ENCODE peak calls at places on chromosomes 7 and 10, in ten cellular contexts. Q, U, P, W, L, S, G, I, Y and E are unnamed samples.

GRCh38 chr7:36387437-36388345 is 2.0 kb upstream of the ANLN start:
- DNase-seq in I (no peak), U (no peak), Q (no peak), P (no peak), Y (no peak), G (no peak), W (no peak), S (no peak), L (no peak), E (no peak)

GRCh38 chr7:40282858-40283257 is 148.1 kb downstream of the SUGCT start:
- DNase-seq in G (no peak), Q (no peak), P (no peak), U (no peak), W (no peak), S (no peak), Y (no peak), L (no peak), I (no peak), E (no peak)

GRCh38 chr7:38451840-38452239 is 178.4 kb upstream of the TARP start:
- DNase-seq in G (no peak), L (no peak), I (peak), Q (peak), P (no peak), U (no peak), W (peak), S (peak), Y (no peak), E (peak)

GRCh38 chr7:151880688-151881087 is 3.8 kb upstream of the PRKAG2 start:
- DNase-seq in G (no peak), L (no peak), I (no peak), U (no peak), P (no peak), Y (no peak), S (no peak), Q (no peak), W (no peak), E (no peak)

GRCh38 chr7:151743481-151743983 is 133.4 kb downstream of the PRKAG2 start:
- DNase-seq in I (no peak), U (no peak), Q (no peak), P (peak), W (no peak), G (no peak), S (no peak), Y (no peak), L (no peak), E (no peak)

GRCh38 chr10:77501152-77501845 is 136.3 kb downstream of the KCNMA1 start:
- DNase-seq in L (no peak), P (no peak), Q (no peak), Y (peak), I (peak), G (no peak), U (peak), W (peak), S (peak), E (peak)

GRCh38 chr7:129213828-129214227 is 11.0 kb upstream of the AHCYL2 start:
- DNase-seq in Y (no peak), P (no peak), W (no peak), S (no peak), U (no peak), I (no peak), Q (no peak), L (peak), G (peak), E (no peak)

GRCh38 chr10:51325649-51326048 is 251.4 kb downstream of the PRKG1 start:
- DNase-seq in Q (no peak), P (no peak), U (no peak), Y (no peak), G (no peak), S (no peak), W (no peak), L (no peak), I (no peak), E (no peak)

GRCh38 chr7:77765906-77766800 is 32.1 kb downstream of the TMEM60 start:
- DNase-seq in Y (no peak), W (peak), I (no peak), L (no peak), S (peak), P (no peak), U (peak), Q (no peak), G (no peak), E (no peak)

GRCh38 chr7:35723011-35723410 is 28.1 kb upstream of the HERPUD2 start:
- DNase-seq in Y (no peak), U (no peak), I (no peak), L (no peak), W (no peak), Q (no peak), P (no peak), S (no peak), G (no peak), E (no peak)

GRCh38 chr10:17216217-17216900 is 11.7 kb upstream of the VIM start:
- DNase-seq in L (peak), S (peak), Y (peak), P (no peak), Q (no peak), I (peak), W (peak), U (no peak), G (peak), E (peak)

GRCh38 chr10:61130366-61130765 is 186.4 kb upstream of the RHOBTB1 start:
- DNase-seq in Q (no peak), W (no peak), I (peak), Y (no peak), L (no peak), G (no peak), U (no peak), S (no peak), P (no peak), E (peak)

GRCh38 chr7:74544706-74545469 is 91.2 kb downstream of the GTF2IRD1 start:
- DNase-seq in G (peak), W (peak), L (peak), U (peak), P (no peak), S (peak), I (peak), Q (peak), Y (no peak), E (peak)

GRCh38 chr7:42380411-42380810 is 143.4 kb upstream of the GLI3 start:
- DNase-seq in W (peak), U (no peak), I (peak), G (no peak), S (peak), Y (no peak), P (no peak), L (no peak), Q (no peak), E (peak)

GRCh38 chr10:119659951-119660350 is 8.8 kb downstream of the BAG3 start:
- DNase-seq in S (no peak), I (no peak), U (no peak), G (peak), P (no peak), L (no peak), W (no peak), Y (no peak), Q (no peak), E (no peak)

GRCh38 chr7:138064856-138065357 is 11.4 kb upstream of the AKR1D1 start:
- DNase-seq in U (no peak), W (peak), G (peak), L (no peak), P (no peak), Y (no peak), I (peak), S (peak), Q (peak), E (peak)

GRCh38 chr7:149220534-149220933 is 18.9 kb upstream of the ZNF212 start:
- DNase-seq in W (peak), Y (peak), P (no peak), S (peak), I (peak), U (no peak), Q (no peak), G (no peak), L (no peak), E (no peak)

GRCh38 chr7:115356139-115356746 is 434.3 kb downstream of the MDFIC start:
- DNase-seq in Y (no peak), W (peak), L (no peak), G (no peak), Q (peak), P (no peak), U (no peak), I (peak), S (peak), E (peak)

GRCh38 chr7:158847451-158847866 is 8.9 kb upstream of the DYNC2I1 start:
- DNase-seq in U (no peak), Q (no peak), I (no peak), S (peak), W (peak), G (no peak), Y (no peak), L (no peak), P (no peak), E (no peak)

GRCh38 chr7:112263519-112263918 is 57.0 kb downstream of the ZNF277 start:
- DNase-seq in U (no peak), I (no peak), P (no peak), G (no peak), Y (no peak), S (no peak), W (no peak), L (no peak), Q (no peak), E (no peak)

GRCh38 chr7:32564542-32564941 is 69.3 kb downstream of the AVL9 start:
- DNase-seq in L (no peak), P (no peak), S (peak), G (no peak), W (peak), Q (peak), I (no peak), Y (no peak), U (peak), E (no peak)

GRCh38 chr7:147443942-147444341 is 1146.6 kb upstream of the C7orf33 start:
- DNase-seq in I (no peak), L (no peak), Y (no peak), S (no peak), G (no peak), U (no peak), W (no peak), P (no peak), Q (no peak), E (no peak)

GRCh38 chr7:151818674-151819519 is 58.0 kb downstream of the PRKAG2 start:
- DNase-seq in U (no peak), P (no peak), Y (no peak), Q (no peak), S (no peak), I (no peak), G (peak), W (no peak), L (no peak), E (no peak)

GRCh38 chr7:2843191-2843685 is 870 bp downstream of the GNA12 start:
- DNase-seq in I (no peak), Q (no peak), G (no peak), L (no peak), S (no peak), W (no peak), Y (no peak), P (peak), U (no peak), E (no peak)

GRCh38 chr7:156430109-156430508 is 210.5 kb upstream of the RNF32 start:
- DNase-seq in L (no peak), S (no peak), G (no peak), Y (no peak), P (no peak), I (no peak), Q (no peak), W (no peak), U (no peak), E (no peak)

GRCh38 chr10:88437411-88437810 is 145.7 kb downstream of the RNLS start:
- DNase-seq in Y (no peak), W (no peak), L (no peak), I (peak), U (no peak), S (peak), P (no peak), Q (no peak), G (no peak), E (no peak)

GRCh38 chr7:86282014-86282682 is 361.6 kb upstream of the GRM3 start:
- DNase-seq in Y (no peak), G (no peak), P (no peak), W (no peak), U (no peak), L (no peak), I (no peak), Q (no peak), S (no peak), E (no peak)

GRCh38 chr7:23247101-23247601 is 576 bp downstream of the GPNMB start:
- DNase-seq in G (no peak), L (no peak), S (peak), Q (no peak), P (no peak), Y (no peak), I (no peak), W (no peak), U (no peak), E (no peak)

DNA sequence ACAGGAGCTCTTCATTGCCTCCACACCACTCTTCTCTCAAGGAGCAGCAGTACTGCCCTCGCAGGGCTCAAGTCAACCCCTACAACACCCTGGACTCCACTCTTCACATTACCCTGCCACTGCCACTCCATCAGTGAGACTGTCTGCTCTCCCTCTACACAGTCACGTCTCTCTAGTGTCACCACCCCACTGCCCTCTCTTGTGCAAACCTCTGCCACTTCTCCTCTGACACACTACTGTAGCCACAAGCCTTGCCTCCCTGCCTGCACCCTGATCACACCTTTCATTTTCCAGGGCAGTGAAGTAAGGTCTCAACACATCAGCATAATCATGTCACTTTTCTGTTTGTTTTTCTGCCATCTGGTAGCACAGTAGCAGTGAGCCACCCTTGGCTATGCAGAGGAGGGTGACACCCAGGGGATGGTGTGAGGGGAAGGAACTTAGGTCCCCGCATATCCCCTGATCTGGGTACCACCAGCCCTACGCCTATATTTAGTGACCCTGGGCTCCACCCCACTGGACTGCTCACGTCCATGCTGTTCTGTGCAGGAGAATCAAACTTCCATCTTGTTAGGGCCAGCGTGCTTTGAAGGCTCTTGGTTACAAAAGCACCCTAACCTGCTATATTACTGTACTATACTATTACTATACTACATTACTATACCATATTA is 1.6 kb downstream of the C10orf143 start:
- DNase-seq in S (no peak), Y (no peak), I (no peak), G (no peak), Q (no peak), P (no peak), W (no peak), U (no peak), L (no peak), E (no peak)
- H3K4me3 ChIP-seq in S (peak), Y (peak), I (peak), G (peak), Q (no peak), P (no peak), W (peak), U (peak), L (peak), E (peak)

GRCh38 chr7:143992677-143993076 is 7.4 kb upstream of the OR6B1 start:
- DNase-seq in S (no peak), Q (no peak), W (no peak), G (no peak), U (no peak), Y (no peak), I (no peak), L (no peak), P (no peak), E (no peak)
- TF ChIP-seq CTCF in S (no peak), Q (no peak), W (no peak), G (no peak), U (no peak), Y (no peak), I (no peak), L (no peak), P (no peak), E (no peak)

DNA sequence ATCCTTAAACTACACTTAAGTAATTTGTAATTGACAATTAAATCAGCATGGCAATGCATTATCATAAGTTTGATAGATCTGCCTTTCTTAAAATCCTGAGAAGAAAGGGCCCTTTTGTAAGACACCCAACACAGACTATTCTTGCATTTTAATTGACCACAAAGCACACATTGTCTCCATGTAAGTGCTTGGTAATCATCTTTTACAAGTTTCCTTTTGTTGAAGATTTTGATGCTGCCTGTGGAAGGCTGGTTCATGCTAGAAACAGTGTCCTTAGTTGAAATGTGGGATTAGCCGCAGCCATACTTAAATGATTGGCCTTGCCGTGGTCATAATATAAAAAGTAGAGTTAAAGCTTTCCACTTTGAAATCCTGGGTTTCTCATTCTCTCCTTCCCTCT is 32.3 kb upstream of the CELF2 start:
- DNase-seq in U (no peak), G (no peak), I (no peak), Y (no peak), Q (no peak), W (no peak), L (no peak), S (no peak), P (no peak), E (no peak)
- H3K4me3 ChIP-seq in U (no peak), G (no peak), I (no peak), Y (no peak), Q (no peak), W (no peak), L (no peak), S (no peak), P (no peak), E (no peak)

DNA sequence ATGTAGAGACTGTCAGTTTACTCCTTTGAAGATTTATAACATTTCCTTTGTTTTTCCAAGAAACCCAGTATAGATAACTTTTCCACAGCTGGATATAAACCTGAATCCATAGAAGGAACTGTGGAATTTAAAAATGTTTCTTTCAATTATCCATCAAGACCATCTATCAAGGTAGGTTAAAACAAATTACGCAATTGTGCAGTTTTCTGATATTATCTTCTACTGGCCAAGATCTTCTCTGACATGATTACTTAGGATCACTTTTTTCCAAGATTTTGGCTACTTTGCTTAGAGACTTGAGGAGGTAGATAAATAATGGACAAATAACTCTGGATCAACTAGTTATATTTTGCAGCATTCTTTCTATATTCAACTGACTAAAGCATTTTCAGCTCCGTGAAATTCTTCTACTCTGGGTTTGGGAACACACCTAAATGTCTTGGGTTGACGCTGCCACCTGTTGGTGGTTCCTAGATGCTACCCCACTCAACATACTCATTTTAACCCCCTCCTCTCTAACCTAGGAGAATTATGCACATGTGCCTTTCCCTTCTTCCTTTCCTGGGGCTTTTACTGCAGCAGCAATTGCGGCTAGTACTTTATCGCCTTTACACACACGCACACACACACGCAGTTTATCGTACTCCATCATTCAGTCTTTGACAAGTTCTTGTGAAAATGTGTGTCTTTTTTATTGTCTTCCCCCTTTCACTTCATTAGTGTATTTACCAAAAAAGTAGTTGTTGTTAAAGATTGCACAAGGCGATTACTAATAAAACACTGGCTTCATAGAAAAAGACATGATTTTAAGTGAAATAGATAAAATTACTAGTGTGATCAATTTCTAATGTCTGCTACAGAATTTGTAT is 32.7 kb downstream of the ABCB5 start:
- DNase-seq in I (no peak), Q (peak), P (no peak), S (peak), Y (no peak), U (no peak), G (peak), L (peak), W (peak), E (peak)
- TF ChIP-seq CTCF in I (no peak), Q (peak), P (no peak), S (peak), Y (no peak), U (peak), G (peak), L (peak), W (peak), E (peak)

DNA sequence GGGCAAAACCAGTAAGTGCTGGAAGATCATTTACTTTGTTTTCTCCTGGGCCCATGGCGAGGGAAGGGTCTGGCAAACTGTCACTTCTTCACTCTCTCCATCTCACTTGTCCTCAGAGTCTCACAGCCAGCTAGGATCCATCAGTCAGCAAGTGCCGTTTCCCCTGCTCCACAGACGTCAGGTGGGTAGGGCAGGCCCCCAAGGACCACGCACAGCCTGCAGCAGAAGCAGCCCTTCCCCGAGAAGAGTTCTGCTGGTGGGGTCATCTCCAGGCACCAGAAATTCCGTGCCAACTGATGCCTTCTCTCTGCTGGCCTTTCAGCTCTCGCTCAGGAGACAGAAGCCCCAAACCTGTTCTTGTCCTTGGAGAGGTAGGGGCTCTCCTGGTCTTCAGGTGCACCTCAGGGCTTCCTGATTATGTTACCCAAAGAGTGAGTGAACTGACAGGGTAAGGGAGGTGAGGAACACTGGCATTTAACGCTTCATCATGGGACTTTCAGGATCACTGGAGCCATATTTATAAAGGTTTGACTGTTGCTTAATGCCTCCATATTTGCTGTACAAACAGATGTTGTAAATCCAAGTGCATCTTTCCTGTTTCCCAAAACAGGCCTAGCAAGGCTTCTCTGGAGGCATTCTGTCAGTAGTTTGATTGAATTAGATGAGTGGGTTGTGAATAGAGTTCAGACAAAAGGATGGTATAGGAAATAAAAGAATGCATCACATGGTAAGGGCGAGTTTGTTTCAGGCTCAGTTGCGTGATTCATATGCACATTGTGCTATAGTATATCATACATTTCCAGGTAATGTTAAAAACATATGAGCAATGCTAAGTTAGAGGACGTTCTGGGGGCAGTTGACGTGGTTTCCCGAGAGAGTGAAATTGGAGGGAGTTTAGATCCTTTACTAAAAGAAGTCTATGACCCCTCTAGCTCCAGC is 13.7 kb upstream of the TSPAN15 start:
- DNase-seq in P (no peak), G (no peak), L (no peak), U (no peak), S (no peak), Q (no peak), W (no peak), I (no peak), Y (no peak), E (no peak)
- H3K4me3 ChIP-seq in P (no peak), G (no peak), L (no peak), U (no peak), S (no peak), Q (no peak), W (no peak), I (no peak), Y (no peak), E (no peak)